ENCODE peak calls at places on chromosomes 4 and X, in six cellular contexts. I is C1 segment of cervical spinal cord, E is adrenal gland, O is PC-9, S is NCI-H345, H is hypothalamus. W is an unnamed sample.

GRCh38 chr4:8568068-8568668 is 12.0 kb upstream of the GPR78 start:
- DNase-seq in S (no peak), H (no peak), E (no peak), O (no peak), I (no peak), W (no peak)

GRCh38 chr4:33060873-33061542 is 2340.8 kb downstream of the PCDH7 start:
- DNase-seq in S (peak), E (no peak), I (peak), H (peak), O (no peak), W (peak)

GRCh38 chr4:185017964-185018772 is at the start of gene HELT:
- DNase-seq in H (no peak), O (no peak), S (no peak), E (no peak), I (no peak), W (no peak)

GRCh38 chr4:28469886-28470285 is 1609.2 kb downstream of the STIM2 start:
- DNase-seq in I (no peak), H (no peak), E (no peak), S (no peak), O (no peak), W (no peak)

GRCh38 chr4:127622923-127623754 is 9.6 kb upstream of the INTU start:
- DNase-seq in O (peak), I (peak), S (no peak), H (peak), E (peak), W (peak)

GRCh38 chr4:168719725-168720124 is 222.9 kb downstream of the PALLD start:
- DNase-seq in E (no peak), I (no peak), H (no peak), S (no peak), O (no peak), W (no peak)

GRCh38 chr4:55768291-55768690 is 51.3 kb upstream of the EXOC1L start:
- DNase-seq in I (no peak), O (no peak), S (no peak), H (no peak), E (no peak), W (no peak)

GRCh38 chr4:48047421-48047844 is 30.9 kb downstream of the NIPAL1 start:
- DNase-seq in I (no peak), H (no peak), O (no peak), E (no peak), S (no peak), W (no peak)

GRCh38 chr4:29708473-29708872 is 1011.7 kb upstream of the PCDH7 start:
- DNase-seq in O (no peak), H (no peak), I (no peak), S (no peak), E (no peak), W (no peak)

GRCh38 chrX:27439771-27440170 is 23.4 kb downstream of the PPP4R3C start:
- DNase-seq in E (no peak), H (no peak), I (no peak), S (no peak), O (no peak), W (no peak)

GRCh38 chr4:183950536-183950935 is 45.4 kb downstream of the STOX2 start:
- DNase-seq in I (no peak), H (no peak), S (no peak), E (no peak), O (no peak), W (no peak)

GRCh38 chrX:118495061-118495921 is at the start of gene DOCK11:
- DNase-seq in O (peak), H (peak), S (peak), E (peak), I (peak), W (peak)

GRCh38 chr4:101292214-101292613 is 55.1 kb downstream of the PPP3CA start:
- DNase-seq in H (no peak), O (no peak), E (no peak), S (no peak), I (no peak), W (no peak)

GRCh38 chrX:120512627-120513026 is 43.5 kb upstream of the LAMP2 start:
- DNase-seq in S (no peak), I (no peak), E (no peak), O (no peak), H (no peak), W (no peak)

GRCh38 chr4:8473920-8474590 is 33.5 kb downstream of the TRMT44 start:
- DNase-seq in E (no peak), O (no peak), S (no peak), I (no peak), H (no peak), W (no peak)

GRCh38 chr4:114384629-114385028 is 214.0 kb upstream of the UGT8 start:
- DNase-seq in I (no peak), H (no peak), S (peak), E (no peak), O (no peak), W (peak)

GRCh38 chr4:6074723-6075122 is 56.5 kb upstream of the C4orf50 start:
- DNase-seq in O (no peak), I (no peak), S (no peak), E (no peak), H (no peak), W (no peak)

GRCh38 chr4:111761531-111761930 is 383.7 kb upstream of the FAM241A start:
- DNase-seq in H (no peak), I (no peak), S (no peak), E (no peak), O (no peak), W (no peak)

GRCh38 chr4:122489061-122489460 is 32.5 kb upstream of the IL2 start:
- DNase-seq in H (no peak), S (no peak), O (no peak), I (no peak), E (no peak), W (no peak)

GRCh38 chr4:152255437-152255836 is 280.5 kb downstream of the FBXW7 start:
- DNase-seq in H (no peak), O (no peak), E (no peak), S (peak), I (no peak), W (peak)

GRCh38 chr4:94561249-94562024 is 109.7 kb downstream of the PDLIM5 start:
- DNase-seq in H (no peak), E (no peak), O (no peak), I (no peak), S (no peak), W (no peak)

GRCh38 chrX:77785400-77785745 is 643 bp downstream of the ATRX start:
- DNase-seq in E (peak), H (peak), O (no peak), I (peak), S (peak), W (no peak)

GRCh38 chr4:84319124-84319523 is 180.0 kb downstream of the NKX6-1 start:
- DNase-seq in E (no peak), I (no peak), O (no peak), H (peak), S (no peak), W (no peak)

GRCh38 chr4:25532579-25532978 is 123.1 kb upstream of the SLC34A2 start:
- DNase-seq in H (no peak), O (no peak), S (no peak), I (no peak), E (no peak), W (no peak)

GRCh38 chr4:87716350-87717041 is 66.4 kb downstream of the DMP1 start:
- DNase-seq in H (no peak), I (no peak), E (no peak), S (no peak), O (no peak), W (no peak)

GRCh38 chr4:41874398-41874797 is 60.8 kb upstream of the TMEM33 start:
- DNase-seq in I (no peak), E (no peak), H (no peak), O (no peak), S (no peak), W (no peak)

GRCh38 chr4:138452823-138453222 is 210.7 kb upstream of the SLC7A11 start:
- DNase-seq in H (no peak), I (no peak), S (no peak), E (no peak), O (no peak), W (no peak)

GRCh38 chr4:11783588-11783987 is 354.9 kb upstream of the HS3ST1 start:
- DNase-seq in O (no peak), S (no peak), E (no peak), H (no peak), I (no peak), W (no peak)

GRCh38 chrX:18961686-18962085 is 22.2 kb downstream of the PHKA2 start:
- DNase-seq in S (no peak), I (no peak), H (no peak), E (no peak), O (no peak), W (no peak)

GRCh38 chr4:1953335-1953734 is 55.4 kb downstream of the NELFA start:
- DNase-seq in I (no peak), E (no peak), H (no peak), O (no peak), S (no peak), W (no peak)

GRCh38 chr4:38562751-38563198 is 101.2 kb upstream of the KLF3 start:
- DNase-seq in S (peak), H (no peak), I (no peak), O (no peak), E (peak), W (no peak)

GRCh38 chrX:45322820-45323219 is 122.1 kb upstream of the DIPK2B start:
- DNase-seq in E (no peak), I (no peak), H (no peak), O (no peak), S (no peak), W (no peak)

GRCh38 chrX:103483720-103484119 is 35.6 kb downstream of the RAB40A start:
- DNase-seq in S (no peak), H (no peak), O (no peak), I (no peak), E (no peak), W (no peak)